ENCODE peak calls at places on chromosomes 11 and 22, in ten cellular contexts. One of them, this sample, is unnamed.

GRCh38 chr11:15901046-15901445 is 455.3 kb downstream of the SOX6 start:
- DNase-seq in activated CD8-positive, alpha-beta memory T cell treated with anti-CD3 and anti-CD28 coated beads for 24 hours: no peak
- DNase-seq in cardiac muscle cell: peak
- DNase-seq in mucosa of descending colon: no peak
- DNase-seq in MM.1S: no peak
- DNase-seq in frontal cortex: no peak
- DNase-seq in endothelial cell: no peak
- DNase-seq in SW 1271: no peak
- DNase-seq in naive thymus-derived CD8-positive, alpha-beta T cell: no peak
- DNase-seq in iris pigment epithelial cell: no peak
- DNase-seq in this sample: no peak

GRCh38 chr22:42436402-42436801 is 4.2 kb upstream of the NFAM1 start:
- DNase-seq in activated CD8-positive, alpha-beta memory T cell treated with anti-CD3 and anti-CD28 coated beads for 24 hours: no peak
- DNase-seq in cardiac muscle cell: no peak
- DNase-seq in mucosa of descending colon: no peak
- DNase-seq in MM.1S: no peak
- DNase-seq in frontal cortex: no peak
- DNase-seq in endothelial cell: no peak
- DNase-seq in SW 1271: no peak
- DNase-seq in naive thymus-derived CD8-positive, alpha-beta T cell: no peak
- DNase-seq in iris pigment epithelial cell: no peak
- DNase-seq in this sample: no peak

GRCh38 chr11:57711414-57712255 is at the start of gene MED19:
- DNase-seq in activated CD8-positive, alpha-beta memory T cell treated with anti-CD3 and anti-CD28 coated beads for 24 hours: peak
- DNase-seq in cardiac muscle cell: peak
- DNase-seq in mucosa of descending colon: peak
- DNase-seq in MM.1S: peak
- DNase-seq in frontal cortex: no peak
- DNase-seq in endothelial cell: peak
- DNase-seq in SW 1271: peak
- DNase-seq in naive thymus-derived CD8-positive, alpha-beta T cell: peak
- DNase-seq in iris pigment epithelial cell: peak
- DNase-seq in this sample: peak

GRCh38 chr11:130209944-130210854 is 50.6 kb downstream of the ST14 start:
- DNase-seq in activated CD8-positive, alpha-beta memory T cell treated with anti-CD3 and anti-CD28 coated beads for 24 hours: peak
- DNase-seq in cardiac muscle cell: no peak
- DNase-seq in mucosa of descending colon: no peak
- DNase-seq in MM.1S: no peak
- DNase-seq in frontal cortex: no peak
- DNase-seq in endothelial cell: no peak
- DNase-seq in SW 1271: no peak
- DNase-seq in naive thymus-derived CD8-positive, alpha-beta T cell: no peak
- DNase-seq in iris pigment epithelial cell: no peak
- DNase-seq in this sample: peak

GRCh38 chr11:99554232-99554903 is 533.6 kb downstream of the CNTN5 start:
- DNase-seq in activated CD8-positive, alpha-beta memory T cell treated with anti-CD3 and anti-CD28 coated beads for 24 hours: no peak
- DNase-seq in cardiac muscle cell: no peak
- DNase-seq in mucosa of descending colon: no peak
- DNase-seq in MM.1S: no peak
- DNase-seq in frontal cortex: no peak
- DNase-seq in endothelial cell: no peak
- DNase-seq in SW 1271: no peak
- DNase-seq in naive thymus-derived CD8-positive, alpha-beta T cell: no peak
- DNase-seq in iris pigment epithelial cell: peak
- DNase-seq in this sample: no peak

GRCh38 chr11:134373591-134374052 is 38.4 kb downstream of the B3GAT1 start:
- DNase-seq in activated CD8-positive, alpha-beta memory T cell treated with anti-CD3 and anti-CD28 coated beads for 24 hours: no peak
- DNase-seq in cardiac muscle cell: no peak
- DNase-seq in mucosa of descending colon: peak
- DNase-seq in MM.1S: no peak
- DNase-seq in frontal cortex: no peak
- DNase-seq in endothelial cell: no peak
- DNase-seq in SW 1271: no peak
- DNase-seq in naive thymus-derived CD8-positive, alpha-beta T cell: no peak
- DNase-seq in iris pigment epithelial cell: no peak
- DNase-seq in this sample: no peak

GRCh38 chr22:50671641-50672040 is 982 bp upstream of the SHANK3 start:
- DNase-seq in activated CD8-positive, alpha-beta memory T cell treated with anti-CD3 and anti-CD28 coated beads for 24 hours: peak
- DNase-seq in cardiac muscle cell: no peak
- DNase-seq in mucosa of descending colon: no peak
- DNase-seq in MM.1S: no peak
- DNase-seq in frontal cortex: peak
- DNase-seq in endothelial cell: no peak
- DNase-seq in SW 1271: no peak
- DNase-seq in naive thymus-derived CD8-positive, alpha-beta T cell: no peak
- DNase-seq in iris pigment epithelial cell: no peak
- DNase-seq in this sample: no peak

GRCh38 chr11:69368119-69368880 is 74.3 kb downstream of the MYEOV start:
- DNase-seq in activated CD8-positive, alpha-beta memory T cell treated with anti-CD3 and anti-CD28 coated beads for 24 hours: peak
- DNase-seq in cardiac muscle cell: no peak
- DNase-seq in mucosa of descending colon: no peak
- DNase-seq in MM.1S: no peak
- DNase-seq in frontal cortex: no peak
- DNase-seq in endothelial cell: peak
- DNase-seq in SW 1271: no peak
- DNase-seq in naive thymus-derived CD8-positive, alpha-beta T cell: no peak
- DNase-seq in iris pigment epithelial cell: no peak
- DNase-seq in this sample: no peak

GRCh38 chr22:42626431-42626830 is 11.7 kb upstream of the POLDIP3 start:
- DNase-seq in activated CD8-positive, alpha-beta memory T cell treated with anti-CD3 and anti-CD28 coated beads for 24 hours: no peak
- DNase-seq in cardiac muscle cell: no peak
- DNase-seq in mucosa of descending colon: no peak
- DNase-seq in MM.1S: no peak
- DNase-seq in frontal cortex: no peak
- DNase-seq in endothelial cell: no peak
- DNase-seq in SW 1271: no peak
- DNase-seq in naive thymus-derived CD8-positive, alpha-beta T cell: no peak
- DNase-seq in iris pigment epithelial cell: no peak
- DNase-seq in this sample: no peak

GRCh38 chr11:127926721-127927120 is 660.6 kb downstream of the ETS1 start:
- DNase-seq in activated CD8-positive, alpha-beta memory T cell treated with anti-CD3 and anti-CD28 coated beads for 24 hours: no peak
- DNase-seq in cardiac muscle cell: no peak
- DNase-seq in mucosa of descending colon: no peak
- DNase-seq in MM.1S: no peak
- DNase-seq in frontal cortex: no peak
- DNase-seq in endothelial cell: no peak
- DNase-seq in SW 1271: no peak
- DNase-seq in naive thymus-derived CD8-positive, alpha-beta T cell: no peak
- DNase-seq in iris pigment epithelial cell: no peak
- DNase-seq in this sample: no peak

GRCh38 chr11:41334007-41334933 is 125.2 kb downstream of the LRRC4C start:
- DNase-seq in activated CD8-positive, alpha-beta memory T cell treated with anti-CD3 and anti-CD28 coated beads for 24 hours: no peak
- DNase-seq in cardiac muscle cell: no peak
- DNase-seq in mucosa of descending colon: no peak
- DNase-seq in MM.1S: no peak
- DNase-seq in frontal cortex: no peak
- DNase-seq in endothelial cell: no peak
- DNase-seq in SW 1271: no peak
- DNase-seq in naive thymus-derived CD8-positive, alpha-beta T cell: no peak
- DNase-seq in iris pigment epithelial cell: no peak
- DNase-seq in this sample: no peak

GRCh38 chr22:33202455-33202854 is 144.3 kb upstream of the SYN3 start:
- DNase-seq in activated CD8-positive, alpha-beta memory T cell treated with anti-CD3 and anti-CD28 coated beads for 24 hours: no peak
- DNase-seq in cardiac muscle cell: no peak
- DNase-seq in mucosa of descending colon: no peak
- DNase-seq in MM.1S: no peak
- DNase-seq in frontal cortex: no peak
- DNase-seq in endothelial cell: no peak
- DNase-seq in SW 1271: no peak
- DNase-seq in naive thymus-derived CD8-positive, alpha-beta T cell: no peak
- DNase-seq in iris pigment epithelial cell: no peak
- DNase-seq in this sample: no peak

GRCh38 chr11:63974259-63975143 is at the start of gene COX8A:
- DNase-seq in activated CD8-positive, alpha-beta memory T cell treated with anti-CD3 and anti-CD28 coated beads for 24 hours: peak
- DNase-seq in cardiac muscle cell: peak
- DNase-seq in mucosa of descending colon: peak
- DNase-seq in MM.1S: peak
- DNase-seq in frontal cortex: peak
- DNase-seq in endothelial cell: peak
- DNase-seq in SW 1271: peak
- DNase-seq in naive thymus-derived CD8-positive, alpha-beta T cell: peak
- DNase-seq in iris pigment epithelial cell: peak
- DNase-seq in this sample: peak

GRCh38 chr11:61899146-61899841 is 7.9 kb upstream of the FADS3 start:
- DNase-seq in activated CD8-positive, alpha-beta memory T cell treated with anti-CD3 and anti-CD28 coated beads for 24 hours: peak
- DNase-seq in cardiac muscle cell: peak
- DNase-seq in mucosa of descending colon: peak
- DNase-seq in MM.1S: peak
- DNase-seq in frontal cortex: peak
- DNase-seq in endothelial cell: peak
- DNase-seq in SW 1271: peak
- DNase-seq in naive thymus-derived CD8-positive, alpha-beta T cell: peak
- DNase-seq in iris pigment epithelial cell: peak
- DNase-seq in this sample: peak

GRCh38 chr22:30564766-30565118 is 9.7 kb downstream of the GAL3ST1 start:
- DNase-seq in activated CD8-positive, alpha-beta memory T cell treated with anti-CD3 and anti-CD28 coated beads for 24 hours: no peak
- DNase-seq in cardiac muscle cell: no peak
- DNase-seq in mucosa of descending colon: no peak
- DNase-seq in MM.1S: no peak
- DNase-seq in frontal cortex: no peak
- DNase-seq in endothelial cell: no peak
- DNase-seq in SW 1271: no peak
- DNase-seq in naive thymus-derived CD8-positive, alpha-beta T cell: no peak
- DNase-seq in iris pigment epithelial cell: no peak
- DNase-seq in this sample: no peak

GRCh38 chr22:20080445-20080775 is 369 bp downstream of the DGCR8 start:
- DNase-seq in activated CD8-positive, alpha-beta memory T cell treated with anti-CD3 and anti-CD28 coated beads for 24 hours: no peak
- DNase-seq in cardiac muscle cell: peak
- DNase-seq in mucosa of descending colon: peak
- DNase-seq in MM.1S: peak
- DNase-seq in frontal cortex: no peak
- DNase-seq in endothelial cell: peak
- DNase-seq in SW 1271: peak
- DNase-seq in naive thymus-derived CD8-positive, alpha-beta T cell: peak
- DNase-seq in iris pigment epithelial cell: peak
- DNase-seq in this sample: peak

GRCh38 chr22:36433318-36434231 is 45.8 kb upstream of the MYH9 start:
- DNase-seq in activated CD8-positive, alpha-beta memory T cell treated with anti-CD3 and anti-CD28 coated beads for 24 hours: no peak
- DNase-seq in cardiac muscle cell: no peak
- DNase-seq in mucosa of descending colon: peak
- DNase-seq in MM.1S: no peak
- DNase-seq in frontal cortex: no peak
- DNase-seq in endothelial cell: no peak
- DNase-seq in SW 1271: no peak
- DNase-seq in naive thymus-derived CD8-positive, alpha-beta T cell: no peak
- DNase-seq in iris pigment epithelial cell: no peak
- DNase-seq in this sample: peak

GRCh38 chr11:86627776-86628455 is 44.5 kb downstream of the ME3 start:
- DNase-seq in activated CD8-positive, alpha-beta memory T cell treated with anti-CD3 and anti-CD28 coated beads for 24 hours: no peak
- DNase-seq in cardiac muscle cell: no peak
- DNase-seq in mucosa of descending colon: no peak
- DNase-seq in MM.1S: no peak
- DNase-seq in frontal cortex: no peak
- DNase-seq in endothelial cell: no peak
- DNase-seq in SW 1271: no peak
- DNase-seq in naive thymus-derived CD8-positive, alpha-beta T cell: no peak
- DNase-seq in iris pigment epithelial cell: no peak
- DNase-seq in this sample: no peak

GRCh38 chr11:134518616-134519389 is 106.8 kb upstream of the B3GAT1 start:
- DNase-seq in activated CD8-positive, alpha-beta memory T cell treated with anti-CD3 and anti-CD28 coated beads for 24 hours: no peak
- DNase-seq in cardiac muscle cell: no peak
- DNase-seq in mucosa of descending colon: no peak
- DNase-seq in MM.1S: no peak
- DNase-seq in frontal cortex: no peak
- DNase-seq in endothelial cell: no peak
- DNase-seq in SW 1271: no peak
- DNase-seq in naive thymus-derived CD8-positive, alpha-beta T cell: no peak
- DNase-seq in iris pigment epithelial cell: no peak
- DNase-seq in this sample: peak

GRCh38 chr11:117189191-117189940 is 9.8 kb upstream of the TAGLN start:
- DNase-seq in activated CD8-positive, alpha-beta memory T cell treated with anti-CD3 and anti-CD28 coated beads for 24 hours: no peak
- DNase-seq in cardiac muscle cell: no peak
- DNase-seq in mucosa of descending colon: peak
- DNase-seq in MM.1S: no peak
- DNase-seq in frontal cortex: no peak
- DNase-seq in endothelial cell: no peak
- DNase-seq in SW 1271: no peak
- DNase-seq in naive thymus-derived CD8-positive, alpha-beta T cell: no peak
- DNase-seq in iris pigment epithelial cell: no peak
- DNase-seq in this sample: peak

GRCh38 chr11:123475478-123475877 is 45.4 kb downstream of the GRAMD1B start:
- DNase-seq in activated CD8-positive, alpha-beta memory T cell treated with anti-CD3 and anti-CD28 coated beads for 24 hours: no peak
- DNase-seq in cardiac muscle cell: peak
- DNase-seq in mucosa of descending colon: no peak
- DNase-seq in MM.1S: no peak
- DNase-seq in frontal cortex: no peak
- DNase-seq in endothelial cell: peak
- DNase-seq in SW 1271: peak
- DNase-seq in naive thymus-derived CD8-positive, alpha-beta T cell: no peak
- DNase-seq in iris pigment epithelial cell: peak
- DNase-seq in this sample: no peak

GRCh38 chr22:23243006-23243573 is 62.8 kb downstream of the BCR start:
- DNase-seq in activated CD8-positive, alpha-beta memory T cell treated with anti-CD3 and anti-CD28 coated beads for 24 hours: peak
- DNase-seq in cardiac muscle cell: no peak
- DNase-seq in mucosa of descending colon: peak
- DNase-seq in MM.1S: no peak
- DNase-seq in frontal cortex: no peak
- DNase-seq in endothelial cell: no peak
- DNase-seq in SW 1271: no peak
- DNase-seq in naive thymus-derived CD8-positive, alpha-beta T cell: peak
- DNase-seq in iris pigment epithelial cell: no peak
- DNase-seq in this sample: no peak

GRCh38 chr22:20661473-20661872 is 112.4 kb upstream of the SERPIND1 start:
- DNase-seq in activated CD8-positive, alpha-beta memory T cell treated with anti-CD3 and anti-CD28 coated beads for 24 hours: no peak
- DNase-seq in cardiac muscle cell: no peak
- DNase-seq in mucosa of descending colon: no peak
- DNase-seq in MM.1S: no peak
- DNase-seq in frontal cortex: no peak
- DNase-seq in endothelial cell: no peak
- DNase-seq in SW 1271: no peak
- DNase-seq in naive thymus-derived CD8-positive, alpha-beta T cell: no peak
- DNase-seq in iris pigment epithelial cell: no peak
- DNase-seq in this sample: no peak

GRCh38 chr11:79182794-79183193 is 258.0 kb downstream of the TENM4 start:
- DNase-seq in activated CD8-positive, alpha-beta memory T cell treated with anti-CD3 and anti-CD28 coated beads for 24 hours: no peak
- DNase-seq in cardiac muscle cell: no peak
- DNase-seq in mucosa of descending colon: no peak
- DNase-seq in MM.1S: no peak
- DNase-seq in frontal cortex: no peak
- DNase-seq in endothelial cell: no peak
- DNase-seq in SW 1271: no peak
- DNase-seq in naive thymus-derived CD8-positive, alpha-beta T cell: no peak
- DNase-seq in iris pigment epithelial cell: peak
- DNase-seq in this sample: no peak

GRCh38 chr11:34242037-34242625 is 115.7 kb downstream of the ABTB2 start:
- DNase-seq in activated CD8-positive, alpha-beta memory T cell treated with anti-CD3 and anti-CD28 coated beads for 24 hours: no peak
- DNase-seq in cardiac muscle cell: no peak
- DNase-seq in mucosa of descending colon: no peak
- DNase-seq in MM.1S: no peak
- DNase-seq in frontal cortex: no peak
- DNase-seq in endothelial cell: no peak
- DNase-seq in SW 1271: peak
- DNase-seq in naive thymus-derived CD8-positive, alpha-beta T cell: no peak
- DNase-seq in iris pigment epithelial cell: peak
- DNase-seq in this sample: no peak

GRCh38 chr11:2173150-2173693 is 1.6 kb upstream of the TH start:
- DNase-seq in activated CD8-positive, alpha-beta memory T cell treated with anti-CD3 and anti-CD28 coated beads for 24 hours: no peak
- DNase-seq in cardiac muscle cell: no peak
- DNase-seq in mucosa of descending colon: no peak
- DNase-seq in MM.1S: no peak
- DNase-seq in frontal cortex: no peak
- DNase-seq in endothelial cell: peak
- DNase-seq in SW 1271: no peak
- DNase-seq in naive thymus-derived CD8-positive, alpha-beta T cell: no peak
- DNase-seq in iris pigment epithelial cell: no peak
- DNase-seq in this sample: no peak

GRCh38 chr11:82790723-82791487 is 57.2 kb upstream of the FAM181B start:
- DNase-seq in activated CD8-positive, alpha-beta memory T cell treated with anti-CD3 and anti-CD28 coated beads for 24 hours: no peak
- DNase-seq in cardiac muscle cell: peak
- DNase-seq in mucosa of descending colon: no peak
- DNase-seq in MM.1S: peak
- DNase-seq in frontal cortex: no peak
- DNase-seq in endothelial cell: no peak
- DNase-seq in SW 1271: no peak
- DNase-seq in naive thymus-derived CD8-positive, alpha-beta T cell: no peak
- DNase-seq in iris pigment epithelial cell: no peak
- DNase-seq in this sample: no peak

GRCh38 chr22:19271856-19272535 is 19.5 kb downstream of the CLTCL1 start:
- DNase-seq in activated CD8-positive, alpha-beta memory T cell treated with anti-CD3 and anti-CD28 coated beads for 24 hours: no peak
- DNase-seq in cardiac muscle cell: no peak
- DNase-seq in mucosa of descending colon: no peak
- DNase-seq in MM.1S: no peak
- DNase-seq in frontal cortex: no peak
- DNase-seq in endothelial cell: no peak
- DNase-seq in SW 1271: no peak
- DNase-seq in naive thymus-derived CD8-positive, alpha-beta T cell: no peak
- DNase-seq in iris pigment epithelial cell: peak
- DNase-seq in this sample: no peak